ENCODE peak calls at places on chromosomes 2 and 18, in eight cellular contexts. U is NK-92 treated with Interleukin-12 subunit alpha and Interleukin-12 subunit beta, amount 100 ng/mL, for 24 hours; Q is stomach; K is lower leg skin; J is left cardiac atrium; F is RKO; Z is GM03348; N is posterior vena cava. Y is an unnamed sample.

GRCh38 chr2:129806985-129807384 is 172.5 kb upstream of the RAB6C start:
- DNase-seq in U (no peak), Q (no peak), K (no peak), J (no peak), F (no peak), Z (no peak), N (no peak), Y (no peak)

GRCh38 chr2:113876503-113877387 is 13.1 kb upstream of the ACTR3 start:
- DNase-seq in U (no peak), Q (peak), K (no peak), J (no peak), F (no peak), Z (no peak), N (no peak), Y (peak)

GRCh38 chr2:178845565-178846457 is 38.6 kb upstream of the TTN start:
- DNase-seq in U (no peak), Q (no peak), K (no peak), J (no peak), F (no peak), Z (peak), N (no peak), Y (no peak)

GRCh38 chr2:106869512-106870276 is 16.3 kb downstream of the ST6GAL2 start:
- DNase-seq in U (no peak), Q (no peak), K (peak), J (no peak), F (no peak), Z (no peak), N (no peak), Y (no peak)

GRCh38 chr2:234081970-234082822 is 31.7 kb downstream of the SPP2 start:
- DNase-seq in U (no peak), Q (peak), K (no peak), J (no peak), F (no peak), Z (no peak), N (no peak), Y (no peak)

GRCh38 chr18:49733896-49734585 is 79.3 kb downstream of the ACAA2 start:
- DNase-seq in U (no peak), Q (no peak), K (no peak), J (no peak), F (no peak), Z (no peak), N (no peak), Y (no peak)

GRCh38 chr2:20590704-20591515 is 60.0 kb downstream of the HS1BP3 start:
- DNase-seq in U (no peak), Q (peak), K (peak), J (peak), F (no peak), Z (no peak), N (peak), Y (no peak)

GRCh38 chr2:214899751-214900150 is 90.3 kb upstream of the BARD1 start:
- DNase-seq in U (no peak), Q (no peak), K (no peak), J (no peak), F (no peak), Z (no peak), N (no peak), Y (peak)

GRCh38 chr2:162106146-162106551 is 32.1 kb upstream of the DPP4 start:
- DNase-seq in U (no peak), Q (no peak), K (no peak), J (no peak), F (no peak), Z (peak), N (no peak), Y (no peak)

GRCh38 chr2:42513252-42513918 is 19.6 kb upstream of the KCNG3 start:
- DNase-seq in U (no peak), Q (peak), K (no peak), J (no peak), F (peak), Z (peak), N (peak), Y (peak)

GRCh38 chr2:152635635-152636298 is 81.5 kb downstream of the PRPF40A start:
- DNase-seq in U (peak), Q (peak), K (peak), J (peak), F (peak), Z (peak), N (no peak), Y (peak)

GRCh38 chr2:181234429-181235410 is 222.5 kb upstream of the ITGA4 start:
- DNase-seq in U (no peak), Q (no peak), K (no peak), J (no peak), F (no peak), Z (no peak), N (no peak), Y (no peak)

GRCh38 chr2:151905963-151906632 is 77.9 kb upstream of the ARL5A start:
- DNase-seq in U (no peak), Q (no peak), K (no peak), J (no peak), F (no peak), Z (no peak), N (no peak), Y (no peak)

GRCh38 chr2:239326831-239327535 is 73.8 kb downstream of the HDAC4 start:
- DNase-seq in U (peak), Q (no peak), K (peak), J (peak), F (no peak), Z (no peak), N (peak), Y (peak)

GRCh38 chr2:227655454-227655853 is 11.2 kb upstream of the SCYGR5 start:
- DNase-seq in U (no peak), Q (no peak), K (no peak), J (no peak), F (peak), Z (peak), N (no peak), Y (peak)

GRCh38 chr2:85748948-85749875 is 4.6 kb upstream of the ATOH8 start:
- DNase-seq in U (no peak), Q (no peak), K (no peak), J (no peak), F (no peak), Z (peak), N (no peak), Y (no peak)

GRCh38 chr2:23487735-23488492 is 102.9 kb downstream of the KLHL29 start:
- DNase-seq in U (no peak), Q (no peak), K (no peak), J (no peak), F (no peak), Z (peak), N (peak), Y (no peak)

GRCh38 chr2:70258532-70258875 is 567 bp downstream of the PCYOX1 start:
- DNase-seq in U (no peak), Q (peak), K (peak), J (peak), F (peak), Z (peak), N (peak), Y (peak)

GRCh38 chr2:226325541-226325940 is 474.1 kb downstream of the IRS1 start:
- DNase-seq in U (no peak), Q (no peak), K (no peak), J (no peak), F (no peak), Z (no peak), N (no peak), Y (no peak)

GRCh38 chr2:34069604-34070003 is 470.5 kb upstream of the FAM98A start:
- DNase-seq in U (no peak), Q (no peak), K (no peak), J (no peak), F (no peak), Z (no peak), N (no peak), Y (no peak)

GRCh38 chr2:178194600-178195389 is 483 bp downstream of the OSBPL6 start:
- DNase-seq in U (no peak), Q (peak), K (peak), J (peak), F (no peak), Z (peak), N (no peak), Y (peak)

Y was measured in RWPE1.